ENCODE peak calls at places on chromosomes 7 and 10, in nine cellular contexts. A, U, I, B, Q, H, M, J and V are unnamed samples.

GRCh38 chr10:94088926-94089381 is 95.2 kb downstream of the PLCE1 start:
- DNase-seq in A (no peak), U (no peak), I (no peak), B (no peak), Q (no peak), H (peak), M (no peak), J (no peak), V (no peak)

GRCh38 chr7:23696916-23697441 is 13.0 kb upstream of the STK31 start:
- DNase-seq in A (peak), U (peak), I (no peak), B (no peak), Q (no peak), H (peak), M (no peak), J (peak), V (peak)

GRCh38 chr10:58267713-58268453 is at the start of gene IPMK:
- DNase-seq in A (peak), U (peak), I (peak), B (peak), Q (peak), H (peak), M (peak), J (peak), V (peak)

GRCh38 chr7:3922175-3922635 is 621.2 kb downstream of the SDK1 start:
- DNase-seq in A (no peak), U (no peak), I (peak), B (peak), Q (no peak), H (peak), M (no peak), J (peak), V (peak)

GRCh38 chr10:21499580-21499909 is 25.9 kb downstream of the SKIDA1 start:
- DNase-seq in A (no peak), U (no peak), I (no peak), B (no peak), Q (no peak), H (no peak), M (no peak), J (no peak), V (no peak)

GRCh38 chr10:60299961-60300883 is 89.5 kb downstream of the ANK3 start:
- DNase-seq in A (no peak), U (no peak), I (peak), B (no peak), Q (no peak), H (no peak), M (no peak), J (peak), V (peak)

GRCh38 chr7:105086850-105087249 is 72.8 kb downstream of the KMT2E start:
- DNase-seq in A (no peak), U (no peak), I (no peak), B (no peak), Q (no peak), H (no peak), M (no peak), J (no peak), V (no peak)

GRCh38 chr7:118185163-118185860 is 1.3 kb downstream of the LSM8 start:
- DNase-seq in A (no peak), U (no peak), I (no peak), B (no peak), Q (no peak), H (no peak), M (no peak), J (no peak), V (no peak)

GRCh38 chr7:111076205-111076604 is 14.7 kb upstream of the LRRN3 start:
- DNase-seq in A (no peak), U (no peak), I (no peak), B (peak), Q (no peak), H (peak), M (no peak), J (no peak), V (no peak)

GRCh38 chr7:19963695-19964094 is 190.3 kb upstream of the TMEM196 start:
- DNase-seq in A (no peak), U (no peak), I (no peak), B (no peak), Q (no peak), H (no peak), M (no peak), J (no peak), V (no peak)

GRCh38 chr7:92835851-92836488 is 403 bp downstream of the CDK6 start:
- DNase-seq in A (peak), U (peak), I (no peak), B (no peak), Q (no peak), H (no peak), M (no peak), J (no peak), V (no peak)

GRCh38 chr10:938954-939678 is 7.6 kb upstream of the LARP4B start:
- DNase-seq in A (no peak), U (no peak), I (no peak), B (no peak), Q (no peak), H (no peak), M (no peak), J (no peak), V (no peak)

GRCh38 chr7:106199813-106200364 is 84.9 kb downstream of the NAMPT start:
- DNase-seq in A (no peak), U (no peak), I (no peak), B (no peak), Q (no peak), H (no peak), M (no peak), J (no peak), V (no peak)

GRCh38 chr10:38047666-38048065 is 37.2 kb downstream of the ZNF33A start:
- DNase-seq in A (no peak), U (no peak), I (no peak), B (no peak), Q (no peak), H (no peak), M (no peak), J (no peak), V (no peak)

GRCh38 chr7:22810843-22811242 is 11.8 kb downstream of the TOMM7 start:
- DNase-seq in A (no peak), U (no peak), I (no peak), B (no peak), Q (no peak), H (no peak), M (no peak), J (peak), V (no peak)

GRCh38 chr7:101817930-101818698 is 688 bp downstream of the CUX1 start:
- DNase-seq in A (no peak), U (no peak), I (no peak), B (no peak), Q (no peak), H (no peak), M (no peak), J (no peak), V (no peak)

GRCh38 chr10:78685466-78686163 is 383.2 kb upstream of the ZMIZ1 start:
- DNase-seq in A (no peak), U (no peak), I (no peak), B (no peak), Q (no peak), H (no peak), M (no peak), J (no peak), V (no peak)

GRCh38 chr10:24707445-24707844 is 16.2 kb downstream of the ARHGAP21 start:
- DNase-seq in A (no peak), U (no peak), I (no peak), B (no peak), Q (no peak), H (no peak), M (no peak), J (no peak), V (no peak)

GRCh38 chr7:88169717-88170320 is 50.0 kb downstream of the SRI start:
- DNase-seq in A (no peak), U (no peak), I (peak), B (no peak), Q (no peak), H (no peak), M (peak), J (no peak), V (peak)

GRCh38 chr7:118104812-118105441 is 79.0 kb upstream of the LSM8 start:
- DNase-seq in A (peak), U (no peak), I (peak), B (peak), Q (peak), H (no peak), M (peak), J (no peak), V (peak)

GRCh38 chr7:5574770-5575269 is 151.2 kb upstream of the TNRC18 start:
- DNase-seq in A (no peak), U (no peak), I (no peak), B (no peak), Q (no peak), H (no peak), M (no peak), J (peak), V (no peak)

GRCh38 chr10:12768156-12768731 is 233.3 kb downstream of the CCDC3 start:
- DNase-seq in A (no peak), U (no peak), I (no peak), B (peak), Q (no peak), H (no peak), M (no peak), J (no peak), V (no peak)

GRCh38 chr10:27446091-27446918 is 57.8 kb upstream of the RAB18 start:
- DNase-seq in A (no peak), U (no peak), I (peak), B (no peak), Q (peak), H (peak), M (no peak), J (no peak), V (peak)

GRCh38 chr10:96124230-96125141 is 5.6 kb upstream of the ZNF518A start:
- DNase-seq in A (no peak), U (peak), I (no peak), B (no peak), Q (no peak), H (peak), M (no peak), J (peak), V (no peak)

GRCh38 chr7:105462765-105463164 is 59.3 kb downstream of the PUS7 start:
- DNase-seq in A (no peak), U (no peak), I (no peak), B (no peak), Q (no peak), H (no peak), M (no peak), J (no peak), V (no peak)

GRCh38 chr7:135166338-135166989 is 4.0 kb downstream of the CYREN start:
- DNase-seq in A (no peak), U (no peak), I (no peak), B (no peak), Q (no peak), H (no peak), M (no peak), J (no peak), V (no peak)

GRCh38 chr10:14508725-14509124 is 178.0 kb upstream of the FRMD4A start:
- DNase-seq in A (no peak), U (no peak), I (no peak), B (no peak), Q (no peak), H (no peak), M (no peak), J (no peak), V (no peak)